ENCODE peak calls at places on chromosomes 7 and 10, in six cellular contexts. S is esophagus squamous epithelium; I is left ventricle myocardium inferior; A is CD8-positive, alpha-beta memory T cell; N is gastrocnemius medialis; V is upper lobe of right lung. E is an unnamed sample. For H3K9me3, the result is how much of the 10 kb centered on the place peaks cover.

GRCh38 chr7:35313575-35313974 is 59.7 kb upstream of the TBX20 start:
- DNase-seq in I (no peak), A (no peak), S (no peak), V (no peak), N (no peak), E (no peak)

GRCh38 chr7:74002474-74003017 is 25.4 kb upstream of the ELN start:
- DNase-seq in A (no peak), V (peak), N (no peak), S (no peak), I (peak), E (no peak)

GRCh38 chr10:124705021-124705740 is 39.0 kb downstream of the FAM53B start:
- DNase-seq in N (peak), V (no peak), I (no peak), A (peak), S (no peak), E (no peak)

GRCh38 chr7:134992626-134993179 is 6.4 kb downstream of the AGBL3 start:
- DNase-seq in S (no peak), I (no peak), V (no peak), N (no peak), A (no peak), E (no peak)

GRCh38 chr7:79451580-79451979 is 1.9 kb downstream of the MAGI2 start:
- DNase-seq in V (no peak), N (no peak), I (no peak), S (no peak), A (no peak), E (no peak)

GRCh38 chr7:149020483-149020882 is 7.8 kb downstream of the PDIA4 start:
- DNase-seq in V (no peak), S (no peak), I (no peak), A (no peak), N (no peak), E (no peak)

GRCh38 chr10:80518807-80519360 is 18.8 kb upstream of the SH2D4B start:
- DNase-seq in S (no peak), V (no peak), N (no peak), I (peak), A (no peak), E (no peak)

GRCh38 chr7:10455936-10456335 is 517.7 kb upstream of the PHF14 start:
- DNase-seq in S (no peak), A (no peak), V (no peak), I (no peak), N (no peak), E (no peak)

GRCh38 chr7:111750168-111750715 is 187.9 kb upstream of the IMMP2L start:
- DNase-seq in N (no peak), I (no peak), S (no peak), A (no peak), V (no peak), E (no peak)

GRCh38 chr10:2772791-2773644 is 294.3 kb upstream of the PFKP start:
- DNase-seq in A (no peak), S (no peak), V (no peak), N (no peak), I (no peak), E (no peak)

GRCh38 chr7:157903715-157904114 is 566.9 kb downstream of the DNAJB6 start:
- DNase-seq in A (no peak), N (no peak), V (no peak), S (no peak), I (no peak), E (no peak)

GRCh38 chr7:157904211-157904865 is 567.5 kb downstream of the DNAJB6 start:
- DNase-seq in I (no peak), A (no peak), N (no peak), V (no peak), S (no peak), E (no peak)

GRCh38 chr7:157904866-157905215 is 568.0 kb downstream of the DNAJB6 start:
- DNase-seq in A (no peak), N (no peak), I (no peak), S (no peak), V (no peak), E (no peak)

GRCh38 chr7:157901166-157901565 is 564.4 kb downstream of the DNAJB6 start:
- DNase-seq in I (no peak), A (no peak), V (no peak), S (no peak), N (no peak), E (no peak)

GRCh38 chr7:157903296-157903695 is 566.5 kb downstream of the DNAJB6 start:
- DNase-seq in A (no peak), N (no peak), I (no peak), S (no peak), V (no peak), E (no peak)
- H3K9me3 ChIP-seq in A (under half), N (under half), I (under half), S (under half), V (under half), E (under half)

DNA sequence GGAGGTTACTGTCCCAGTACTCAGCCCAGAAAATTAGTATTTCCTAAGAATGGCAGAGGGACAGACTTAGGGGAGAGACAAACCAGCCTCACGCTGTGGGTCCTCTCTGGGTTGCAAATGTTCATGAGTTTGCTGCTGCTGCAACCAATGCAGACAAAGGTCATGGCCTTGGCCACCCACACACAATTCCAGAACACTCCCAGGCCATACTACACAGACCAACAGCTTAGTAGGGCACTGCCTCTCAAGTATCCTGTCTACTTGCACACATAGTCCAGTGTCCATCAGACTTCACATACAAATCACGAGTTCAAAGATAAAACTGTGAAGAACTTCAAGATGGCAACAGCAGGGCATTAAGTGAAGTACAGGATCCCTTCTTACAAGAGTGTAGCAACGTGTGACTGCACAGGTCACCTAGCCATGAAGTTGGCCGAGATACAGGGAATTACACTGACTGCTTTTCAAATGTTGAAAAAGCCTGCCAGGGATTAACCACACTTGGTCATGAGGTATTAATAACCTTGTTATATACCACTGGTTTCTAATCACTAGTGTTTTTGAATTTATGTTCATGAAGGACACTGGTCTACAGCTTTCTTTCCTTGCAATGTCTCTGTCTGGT is 40.0 kb downstream of the ZNF33B start:
- DNase-seq in S (no peak), V (no peak), A (no peak), N (no peak), I (no peak), E (no peak)
- H3K9me3 ChIP-seq in S (under half), V (under half), A (under half), N (under half), I (under half), E (under half)

DNA sequence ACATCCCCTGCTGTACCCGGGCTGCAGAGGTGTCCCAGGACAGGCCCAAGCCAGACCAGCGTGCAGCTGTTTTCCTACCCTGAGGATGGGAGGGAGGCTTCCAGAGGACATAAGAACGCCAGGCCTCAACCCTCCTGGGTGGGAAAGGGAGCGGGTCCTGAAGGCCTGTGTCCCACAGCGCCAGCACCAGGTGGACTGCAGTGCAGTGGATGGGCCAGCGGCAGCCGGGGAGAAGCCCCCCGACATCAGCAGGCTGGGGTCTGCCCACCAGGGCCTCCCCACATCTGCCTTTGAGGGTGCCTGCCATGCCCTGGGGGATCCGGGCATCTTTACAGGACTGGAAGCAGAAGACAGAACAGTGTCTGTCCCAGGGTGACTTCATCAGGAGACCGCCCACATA is 22.8 kb upstream of the ZNF716 start:
- DNase-seq in V (no peak), S (no peak), A (no peak), I (no peak), N (no peak), E (no peak)
- H3K9me3 ChIP-seq in V (under half), S (under half), A (under half), I (under half), N (under half), E (under half)

GRCh38 chr10:131675104-131675503 is 225.7 kb upstream of the PPP2R2D start:
- DNase-seq in I (no peak), N (no peak), V (peak), A (no peak), S (no peak), E (no peak)
- H3K9me3 ChIP-seq in I (under half), N (under half), V (under half), A (under half), S (under half), E (under half)

GRCh38 chr10:37124532-37124931 is 866 bp upstream of the ANKRD30A start:
- DNase-seq in N (no peak), S (no peak), I (no peak), V (no peak), A (no peak), E (no peak)
- H3K9me3 ChIP-seq in N (under half), S (under half), I (under half), V (under half), A (under half), E (under half)

DNA sequence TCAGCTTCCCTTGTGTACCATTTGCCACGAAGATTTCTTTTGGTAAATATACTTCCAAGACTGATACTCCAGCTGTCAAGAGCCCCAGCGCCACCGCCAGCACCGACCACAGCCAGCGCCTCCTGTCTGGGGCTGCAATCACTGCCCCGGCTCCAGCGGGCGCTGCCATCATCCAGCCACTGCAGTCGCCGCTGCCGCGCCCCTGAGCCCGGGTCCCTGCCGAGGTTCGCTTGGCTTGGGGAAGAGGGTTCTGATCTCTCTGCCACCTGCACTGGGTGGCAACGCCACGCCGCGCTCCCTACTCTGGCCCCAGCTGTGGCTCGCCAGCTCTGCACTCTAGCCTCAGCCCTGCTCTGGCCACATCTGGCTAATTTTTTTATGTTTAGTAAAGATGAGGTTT is 57.7 kb upstream of the ZNF138 start:
- DNase-seq in S (no peak), V (no peak), A (no peak), N (no peak), I (no peak), E (no peak)
- H3K9me3 ChIP-seq in S (under half), V (under half), A (under half), N (under half), I (under half), E (under half)

GRCh38 chr7:159192013-159192412 is 47.3 kb upstream of the VIPR2 start:
- DNase-seq in A (no peak), S (no peak), N (no peak), V (no peak), I (no peak), E (no peak)
- H3K9me3 ChIP-seq in A (under half), S (under half), N (under half), V (under half), I (under half), E (under half)

DNA sequence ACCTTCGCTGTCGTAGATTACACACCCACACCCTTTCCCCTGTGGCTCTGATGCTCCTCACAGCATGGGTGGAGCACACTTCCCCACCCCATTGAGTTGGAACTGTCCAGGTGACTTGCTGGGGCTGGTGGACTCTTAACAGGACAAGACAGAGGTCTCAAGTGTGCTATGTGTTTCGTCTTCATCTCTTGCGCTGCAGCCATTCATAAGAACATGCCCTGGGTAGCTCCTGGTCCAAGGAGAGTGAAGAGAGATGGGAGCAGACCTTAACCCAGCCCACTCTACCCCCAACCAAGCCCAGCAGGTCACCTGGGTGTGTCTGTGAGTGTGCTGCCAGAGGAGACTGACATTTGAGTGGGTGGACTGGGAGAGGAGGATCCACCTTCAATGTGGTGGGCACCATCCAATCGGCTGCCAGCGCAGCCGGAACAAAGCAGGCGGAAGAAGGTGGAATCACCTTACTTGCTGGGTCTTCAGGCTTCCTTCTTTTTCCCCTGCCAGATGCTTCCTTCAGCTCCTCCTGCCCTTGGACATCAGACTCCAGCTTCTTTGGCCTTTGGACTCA is 112.4 kb downstream of the HTR5A start:
- DNase-seq in N (no peak), A (no peak), I (no peak), S (no peak), V (no peak), E (no peak)
- H3K9me3 ChIP-seq in N (under half), A (under half), I (under half), S (under half), V (under half), E (under half)

GRCh38 chr7:158186406-158186805 is 401.2 kb downstream of the PTPRN2 start:
- DNase-seq in A (no peak), V (no peak), I (no peak), S (no peak), N (no peak), E (no peak)
- H3K9me3 ChIP-seq in A (under half), V (under half), I (under half), S (under half), N (under half), E (under half)

GRCh38 chr10:34710391-34710751 is 104.7 kb downstream of the PARD3 start:
- DNase-seq in A (no peak), N (peak), S (no peak), I (no peak), V (no peak), E (no peak)
- H3K9me3 ChIP-seq in A (under half), N (under half), S (under half), I (under half), V (under half), E (under half)